ENCODE peak calls at places on chromosome 19, in ten cellular contexts. B is PC-9, T is colonic mucosa, G is ovary, R is cardiac muscle cell, D is IMR-90, C is suprapubic skin, J is transverse colon, Y is A673, I is left lung. Z is an unnamed sample. For H3K4me1 and H3K27me3, the result is how much of the 10 kb centered on the place peaks cover.

GRCh38 chr19:34387446-34387810 is 16.8 kb upstream of the PDCD2L start:
- DNase-seq in J (no peak), Y (no peak), T (no peak), B (no peak), C (no peak), D (no peak), G (no peak), R (no peak), I (no peak), Z (no peak)

GRCh38 chr19:13850910-13851753 is 25.8 kb upstream of the NANOS3 start:
- DNase-seq in I (peak), J (peak), C (peak), T (peak), G (peak), D (peak), R (peak), B (peak), Y (peak), Z (peak)

GRCh38 chr19:5006821-5007220 is 37.9 kb downstream of the KDM4B start:
- DNase-seq in J (no peak), C (no peak), G (no peak), Y (no peak), T (no peak), R (no peak), D (no peak), I (peak), B (no peak), Z (no peak)

GRCh38 chr19:3538965-3539742 is at the start of gene TEKTIP1:
- DNase-seq in T (no peak), B (no peak), Y (no peak), J (no peak), G (no peak), C (no peak), R (no peak), I (no peak), D (no peak), Z (no peak)

GRCh38 chr19:49333426-49334288 is 1.5 kb upstream of the CD37 start:
- DNase-seq in G (peak), B (no peak), D (peak), T (peak), R (peak), I (peak), C (peak), Y (no peak), J (peak), Z (no peak)

GRCh38 chr19:50859849-50860248 is 5.1 kb downstream of the KLK3 start:
- DNase-seq in C (peak), J (no peak), T (no peak), B (no peak), D (no peak), G (no peak), Y (no peak), I (no peak), R (no peak), Z (no peak)

GRCh38 chr19:13015361-13016231 is 20.3 kb downstream of the NFIX start:
- DNase-seq in T (no peak), D (peak), R (peak), B (no peak), I (peak), Y (peak), J (no peak), G (no peak), C (no peak), Z (no peak)

GRCh38 chr19:6424190-6424938 is at the start of gene KHSRP:
- DNase-seq in G (peak), I (peak), C (no peak), J (no peak), D (no peak), B (no peak), T (no peak), R (no peak), Y (peak), Z (no peak)

GRCh38 chr19:38046254-38047047 is 139.4 kb downstream of the SIPA1L3 start:
- DNase-seq in D (no peak), J (peak), B (no peak), R (no peak), T (peak), G (no peak), I (peak), Y (no peak), C (no peak), Z (no peak)

GRCh38 chr19:41408256-41408655 is 10.6 kb downstream of the BCKDHA start:
- DNase-seq in C (no peak), I (no peak), T (no peak), J (no peak), Y (no peak), R (no peak), D (no peak), B (no peak), G (no peak), Z (no peak)

GRCh38 chr19:12838893-12839656 is 760 bp downstream of the MAST1 start:
- DNase-seq in B (no peak), C (no peak), D (no peak), R (no peak), Y (no peak), G (no peak), J (no peak), T (no peak), I (no peak), Z (no peak)

GRCh38 chr19:3381701-3382372 is 15.5 kb downstream of the NFIC start:
- DNase-seq in B (no peak), R (no peak), D (no peak), C (peak), Y (no peak), T (no peak), G (peak), J (no peak), I (peak), Z (no peak)

GRCh38 chr19:29587518-29587986 is 18.5 kb upstream of the POP4 start:
- DNase-seq in B (no peak), T (no peak), I (no peak), J (peak), C (no peak), R (no peak), Y (no peak), G (no peak), D (peak), Z (no peak)

GRCh38 chr19:13781547-13781946 is 7.3 kb downstream of the C19orf53 start:
- DNase-seq in C (peak), G (peak), I (no peak), J (peak), T (peak), Y (peak), R (peak), B (peak), D (peak), Z (peak)

GRCh38 chr19:29622191-29623070 is 16.3 kb downstream of the POP4 start:
- DNase-seq in C (no peak), D (no peak), T (no peak), I (no peak), Y (no peak), J (peak), B (no peak), R (no peak), G (no peak), Z (no peak)

GRCh38 chr19:14105680-14106079 is 11.9 kb downstream of the PRKACA start:
- DNase-seq in I (no peak), T (no peak), Y (no peak), B (no peak), J (no peak), D (no peak), G (no peak), C (no peak), R (no peak), Z (no peak)

GRCh38 chr19:7605490-7606222 is 10.0 kb downstream of the CAMSAP3 start:
- DNase-seq in G (no peak), Y (peak), D (no peak), J (no peak), R (peak), T (peak), C (no peak), I (no peak), B (peak), Z (no peak)

GRCh38 chr19:34324320-34324719 is 40.7 kb upstream of the GPI start:
- DNase-seq in B (no peak), R (no peak), Y (no peak), C (no peak), D (no peak), T (no peak), I (no peak), G (no peak), J (no peak), Z (no peak)

GRCh38 chr19:7191946-7192691 is 102.1 kb downstream of the INSR start:
- DNase-seq in J (peak), R (no peak), B (no peak), C (no peak), T (no peak), D (no peak), I (no peak), Y (no peak), G (no peak), Z (no peak)

GRCh38 chr19:49212302-49212701 is 54.7 kb downstream of the TRPM4 start:
- DNase-seq in R (peak), T (no peak), C (no peak), G (no peak), B (peak), I (no peak), J (no peak), Y (peak), D (no peak), Z (no peak)

GRCh38 chr19:35509018-35509652 is 4.3 kb downstream of the DMKN start:
- DNase-seq in J (peak), B (peak), R (no peak), G (peak), T (peak), C (no peak), Y (no peak), D (no peak), I (peak), Z (no peak)

GRCh38 chr19:30047355-30047895 is 105.4 kb downstream of the URI1 start:
- DNase-seq in Y (no peak), R (no peak), T (peak), J (peak), B (no peak), C (no peak), I (no peak), G (no peak), D (no peak), Z (no peak)

GRCh38 chr19:16627194-16627927 is 643 bp downstream of the MED26 start:
- DNase-seq in B (peak), D (no peak), R (no peak), J (peak), G (peak), T (peak), I (no peak), C (no peak), Y (peak), Z (no peak)

GRCh38 chr19:10142701-10143375 is 23.1 kb upstream of the EIF3G start:
- DNase-seq in D (no peak), R (no peak), T (no peak), I (no peak), J (peak), G (no peak), Y (no peak), B (no peak), C (no peak), Z (no peak)

GRCh38 chr19:15869109-15869555 is 28.7 kb downstream of the CYP4F2 start:
- DNase-seq in D (no peak), Y (peak), G (no peak), T (peak), C (no peak), B (peak), J (peak), R (peak), I (no peak), Z (no peak)

GRCh38 chr19:2887391-2887914 is 13.3 kb upstream of the ZNF57 start:
- DNase-seq in R (peak), I (no peak), G (no peak), Y (peak), C (no peak), T (no peak), D (peak), J (no peak), B (no peak), Z (no peak)

GRCh38 chr19:16661480-16662034 is 618 bp downstream of the TMEM38A start:
- DNase-seq in R (no peak), J (peak), D (no peak), B (no peak), G (peak), Y (no peak), I (peak), T (peak), C (peak), Z (peak)

GRCh38 chr19:54137913-54138776 is 583 bp downstream of the CNOT3 start:
- DNase-seq in C (no peak), D (no peak), G (peak), Y (no peak), T (peak), B (peak), J (peak), I (peak), R (no peak), Z (no peak)

GRCh38 chr19:54178581-54179261 is 5.8 kb upstream of the TMC4 start:
- DNase-seq in G (no peak), R (no peak), C (no peak), B (no peak), T (peak), Y (no peak), J (no peak), I (peak), D (no peak), Z (no peak)

GRCh38 chr19:12965017-12965811 is 4.2 kb upstream of the DAND5 start:
- DNase-seq in C (no peak), Y (peak), R (peak), T (peak), B (peak), J (peak), G (peak), I (peak), D (peak), Z (peak)

GRCh38 chr19:45547965-45548609 is 36.5 kb downstream of the OPA3 start:
- DNase-seq in R (peak), G (no peak), T (peak), B (peak), Y (peak), D (peak), I (no peak), C (no peak), J (peak), Z (no peak)

GRCh38 chr19:12603714-12604113 is 6.9 kb downstream of the ZNF490 start:
- DNase-seq in G (no peak), I (no peak), J (peak), Y (peak), T (no peak), R (peak), D (peak), C (no peak), B (no peak), Z (no peak)

GRCh38 chr19:4414144-4414799 is 11.8 kb downstream of the CHAF1A start:
- DNase-seq in C (no peak), Y (no peak), D (peak), R (peak), J (no peak), T (no peak), B (no peak), I (no peak), G (no peak), Z (no peak)

GRCh38 chr19:44848036-44848804 is 2.1 kb downstream of the NECTIN2 start:
- DNase-seq in D (peak), R (peak), J (no peak), G (peak), Y (peak), C (no peak), T (peak), B (no peak), I (no peak), Z (no peak)

GRCh38 chr19:18278521-18279265 is 2.7 kb downstream of the JUND start:
- DNase-seq in B (no peak), Y (no peak), J (peak), I (no peak), C (no peak), T (peak), G (peak), D (no peak), R (peak), Z (no peak)
- H3K4me1 ChIP-seq in B (under half), Y (under half), J (under half), I (half or more), C (half or more), T (under half), G (under half), D (under half), R (under half), Z (half or more)

GRCh38 chr19:11421607-11422098 is 2.5 kb upstream of the RGL3 start:
- DNase-seq in J (peak), B (peak), D (no peak), T (peak), C (no peak), G (peak), I (peak), R (peak), Y (no peak), Z (peak)
- H3K27me3 ChIP-seq in J (half or more), B (under half), D (under half), T (under half), C (half or more), G (under half), I (half or more), R (under half), Y (under half), Z (half or more)

GRCh38 chr19:48123907-48124675 is 13.5 kb upstream of the PLA2G4C start:
- DNase-seq in B (peak), T (no peak), C (no peak), R (peak), G (no peak), J (no peak), Y (peak), D (peak), I (no peak), Z (no peak)
- TF ChIP-seq CTCF in B (no peak), T (no peak), C (no peak), R (peak), G (no peak), J (no peak), Y (no peak), D (peak), I (no peak), Z (no peak)

GRCh38 chr19:55385236-55385748 is 440 bp upstream of the RPL28 start:
- DNase-seq in R (peak), T (peak), B (peak), J (peak), G (peak), D (peak), I (peak), C (peak), Y (peak), Z (peak)

GRCh38 chr19:55387736-55388497 is 2.2 kb downstream of the RPL28 start:
- DNase-seq in C (no peak), J (no peak), I (no peak), G (no peak), R (no peak), B (no peak), T (no peak), Y (no peak), D (no peak), Z (no peak)

GRCh38 chr19:55384576-55385235 is 614 bp upstream of the TMEM238 start:
- DNase-seq in J (peak), C (no peak), G (peak), B (peak), T (no peak), I (no peak), R (no peak), Y (no peak), D (no peak), Z (no peak)

GRCh38 chr19:55385749-55386514 is at the start of gene RPL28:
- DNase-seq in R (peak), I (peak), T (peak), J (peak), Y (peak), C (peak), B (peak), D (peak), G (peak), Z (peak)

GRCh38 chr19:55386515-55386947 is 799 bp downstream of the RPL28 start:
- DNase-seq in B (no peak), J (no peak), C (no peak), T (no peak), Y (no peak), R (no peak), I (peak), D (no peak), G (peak), Z (no peak)
- H3K4me1 ChIP-seq in B (under half), J (under half), C (half or more), T (under half), Y (under half), R (under half), I (half or more), D (under half), G (under half), Z (half or more)

Z was measured in left ventricle myocardium inferior.